ENCODE peak calls at places on chromosomes 4 and X, in seven cellular contexts. J is GM23338, T is neural progenitor cell, B is H9, C is IMR-90, N is fibroblast of lung, Y is HepG2. X is an unnamed sample.

GRCh38 chr4:76060506-76060905 is 14.0 kb upstream of the ART3 start:
- DNase-seq in C (no peak), Y (no peak), B (no peak), T (no peak), N (no peak), J (no peak), X (no peak)

GRCh38 chr4:124152130-124152529 is 560.4 kb downstream of the ANKRD50 start:
- DNase-seq in J (no peak), C (no peak), N (peak), Y (no peak), T (no peak), B (no peak), X (no peak)

GRCh38 chr4:6019316-6020263 is 1.4 kb upstream of the C4orf50 start:
- DNase-seq in B (peak), T (peak), J (peak), Y (peak), N (peak), C (peak), X (peak)

GRCh38 chr4:7557447-7557846 is 122.7 kb upstream of the PSAPL1 start:
- DNase-seq in C (peak), T (no peak), B (no peak), Y (peak), J (no peak), N (peak), X (no peak)

GRCh38 chrX:1453951-1454785 is 1.5 kb upstream of the ASMTL start:
- DNase-seq in N (peak), T (peak), J (peak), B (peak), C (peak), Y (peak), X (peak)

GRCh38 chr4:124754671-124755070 is 42.1 kb upstream of the ANKRD50 start:
- DNase-seq in T (no peak), B (no peak), Y (no peak), N (no peak), C (peak), J (no peak), X (no peak)

GRCh38 chr4:111040904-111041303 is 418.0 kb upstream of the PITX2 start:
- DNase-seq in Y (no peak), C (no peak), N (peak), B (no peak), J (no peak), T (no peak), X (no peak)

GRCh38 chr4:121685257-121685656 is 11.5 kb downstream of the ANXA5 start:
- DNase-seq in B (no peak), Y (no peak), J (no peak), C (peak), T (no peak), N (no peak), X (no peak)

GRCh38 chrX:46628406-46629371 is 55.1 kb downstream of the CHST7 start:
- DNase-seq in N (peak), Y (no peak), C (peak), B (no peak), J (no peak), T (no peak), X (peak)

GRCh38 chr4:173410106-173410505 is 11.2 kb upstream of the SCRG1 start:
- DNase-seq in Y (no peak), T (no peak), C (no peak), N (no peak), J (no peak), B (no peak), X (no peak)

GRCh38 chr4:52983563-52984303 is 121.6 kb downstream of the RASL11B start:
- DNase-seq in J (peak), N (peak), Y (peak), B (no peak), T (peak), C (peak), X (peak)

GRCh38 chrX:153639177-153640044 is 7.6 kb upstream of the DUSP9 start:
- DNase-seq in B (peak), J (no peak), C (no peak), N (no peak), T (no peak), Y (no peak), X (no peak)

GRCh38 chrX:69158166-69159040 is 6.8 kb downstream of the PJA1 start:
- DNase-seq in N (peak), C (peak), Y (peak), J (peak), B (peak), T (peak), X (peak)

GRCh38 chr4:83124079-83124780 is 9.7 kb upstream of the PLAC8 start:
- DNase-seq in T (no peak), B (no peak), N (no peak), C (peak), J (no peak), Y (no peak), X (no peak)

GRCh38 chrX:93322110-93322509 is 351.3 kb downstream of the NAP1L3 start:
- DNase-seq in B (no peak), N (no peak), T (no peak), J (no peak), C (no peak), Y (no peak), X (no peak)

GRCh38 chr4:1092026-1092982 is 21.1 kb downstream of the RNF212 start:
- DNase-seq in Y (no peak), C (no peak), T (no peak), N (no peak), J (peak), B (peak), X (peak)

GRCh38 chr4:164441131-164441530 is 312.8 kb upstream of the SMIM31 start:
- DNase-seq in J (no peak), N (no peak), Y (no peak), T (peak), B (no peak), C (no peak), X (no peak)

GRCh38 chr4:113604955-113605354 is 156.6 kb downstream of the CAMK2D start:
- DNase-seq in N (no peak), T (no peak), J (no peak), C (peak), B (no peak), Y (no peak), X (no peak)

GRCh38 chr4:71732706-71733105 is 51.2 kb downstream of the GC start:
- DNase-seq in Y (peak), N (peak), J (peak), C (peak), T (peak), B (no peak), X (peak)

GRCh38 chr4:169861592-169861991 is 103.8 kb upstream of the HPF1 start:
- DNase-seq in B (no peak), C (no peak), N (no peak), Y (no peak), T (no peak), J (no peak), X (no peak)

GRCh38 chr4:32349026-32349425 is 1628.9 kb downstream of the PCDH7 start:
- DNase-seq in J (no peak), N (no peak), C (no peak), Y (no peak), B (no peak), T (peak), X (no peak)

DNA sequence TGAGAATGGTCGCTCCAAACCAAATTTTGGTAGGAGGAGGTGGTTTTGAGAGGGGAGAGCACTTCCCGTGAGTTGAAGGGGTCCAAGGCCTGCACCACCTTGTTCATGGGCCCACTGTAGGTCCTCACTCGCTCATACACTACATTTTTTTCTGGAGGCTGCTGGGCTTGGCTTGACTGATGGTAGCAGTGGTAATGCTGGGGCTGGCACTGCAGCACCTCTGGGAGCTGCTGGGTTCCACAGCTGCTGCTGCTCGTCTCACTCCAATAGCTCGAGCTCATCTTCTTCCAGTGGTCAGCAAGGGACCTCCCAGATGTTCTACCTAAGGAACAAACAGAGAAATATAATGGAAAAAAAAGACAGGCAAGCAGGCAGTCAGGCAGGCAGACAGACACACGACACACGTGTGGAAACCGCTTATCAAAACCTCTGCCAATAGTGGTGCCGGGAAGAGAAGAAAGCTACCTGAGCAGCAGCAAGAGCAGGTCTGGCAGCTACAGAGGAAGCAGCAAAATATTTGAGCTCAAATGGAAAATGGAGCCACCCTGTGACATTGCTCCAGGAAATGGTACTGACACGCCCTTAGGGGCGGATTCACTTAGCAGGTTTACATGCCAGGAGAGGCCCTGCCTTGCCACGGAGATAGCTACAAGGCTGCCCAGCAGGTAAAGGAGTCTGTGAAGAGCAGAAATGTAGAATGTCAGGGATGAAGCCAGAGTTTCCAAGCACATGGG is at the start of gene POF1B:
- DNase-seq in Y (no peak), J (peak), C (no peak), B (peak), T (no peak), N (no peak), X (no peak)
- H2AFZ ChIP-seq in Y (no peak), J (no peak), C (no peak), B (no peak), T (no peak), N (no peak), X (no peak)

GRCh38 chr4:59517007-59517406 is 1683.1 kb upstream of the ADGRL3 start:
- DNase-seq in T (no peak), C (no peak), N (no peak), Y (no peak), B (no peak), J (no peak), X (no peak)
- H2AFZ ChIP-seq in T (no peak), C (no peak), N (no peak), Y (no peak), B (no peak), J (no peak), X (no peak)

DNA sequence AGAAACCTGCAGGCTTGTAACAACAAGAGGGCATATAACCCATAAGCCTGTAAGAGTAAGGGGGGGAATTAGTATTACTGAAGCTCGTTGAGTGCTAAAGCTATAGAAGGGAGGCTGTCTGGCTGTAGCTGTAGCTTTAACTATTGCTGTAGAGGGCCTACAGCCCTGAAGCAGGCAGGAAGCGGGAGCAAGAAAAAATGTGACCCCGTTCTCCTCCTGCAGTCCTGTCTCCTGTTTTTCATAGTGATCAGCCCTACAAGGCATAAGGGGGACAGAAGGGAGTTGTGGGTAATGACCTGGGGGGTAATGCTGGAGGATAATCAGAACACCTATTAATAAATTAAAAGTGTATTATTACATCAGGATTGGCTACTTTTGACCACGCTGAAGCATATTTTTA is 206.9 kb upstream of the MAB21L2 start:
- DNase-seq in Y (no peak), C (no peak), T (no peak), B (no peak), J (peak), N (no peak), X (no peak)
- H2AFZ ChIP-seq in Y (no peak), C (no peak), T (no peak), B (no peak), J (no peak), N (no peak), X (no peak)

GRCh38 chr4:184330008-184330400 is 112.3 kb upstream of the ENPP6 start:
- DNase-seq in N (peak), B (no peak), C (peak), Y (no peak), J (no peak), T (no peak), X (no peak)
- H2AFZ ChIP-seq in N (no peak), B (no peak), C (peak), Y (no peak), J (peak), T (no peak), X (peak)

GRCh38 chr4:168678751-168679366 is 182.0 kb downstream of the PALLD start:
- DNase-seq in C (no peak), T (no peak), N (no peak), J (no peak), Y (no peak), B (no peak), X (no peak)

GRCh38 chr4:168679397-168680176 is 182.7 kb downstream of the PALLD start:
- DNase-seq in J (no peak), B (no peak), N (no peak), T (no peak), Y (peak), C (peak), X (no peak)

GRCh38 chr4:168674869-168675268 is 178.0 kb downstream of the PALLD start:
- DNase-seq in J (no peak), N (no peak), C (peak), B (no peak), T (no peak), Y (no peak), X (no peak)

GRCh38 chr4:168677879-168678278 is 181.0 kb downstream of the PALLD start:
- DNase-seq in C (no peak), J (no peak), B (no peak), T (no peak), Y (peak), N (no peak), X (no peak)

GRCh38 chr4:168677063-168677462 is 180.2 kb downstream of the PALLD start:
- DNase-seq in T (no peak), C (no peak), Y (no peak), J (no peak), N (no peak), B (no peak), X (no peak)
- H2AFZ ChIP-seq in T (no peak), C (no peak), Y (no peak), J (no peak), N (no peak), B (no peak), X (no peak)

DNA sequence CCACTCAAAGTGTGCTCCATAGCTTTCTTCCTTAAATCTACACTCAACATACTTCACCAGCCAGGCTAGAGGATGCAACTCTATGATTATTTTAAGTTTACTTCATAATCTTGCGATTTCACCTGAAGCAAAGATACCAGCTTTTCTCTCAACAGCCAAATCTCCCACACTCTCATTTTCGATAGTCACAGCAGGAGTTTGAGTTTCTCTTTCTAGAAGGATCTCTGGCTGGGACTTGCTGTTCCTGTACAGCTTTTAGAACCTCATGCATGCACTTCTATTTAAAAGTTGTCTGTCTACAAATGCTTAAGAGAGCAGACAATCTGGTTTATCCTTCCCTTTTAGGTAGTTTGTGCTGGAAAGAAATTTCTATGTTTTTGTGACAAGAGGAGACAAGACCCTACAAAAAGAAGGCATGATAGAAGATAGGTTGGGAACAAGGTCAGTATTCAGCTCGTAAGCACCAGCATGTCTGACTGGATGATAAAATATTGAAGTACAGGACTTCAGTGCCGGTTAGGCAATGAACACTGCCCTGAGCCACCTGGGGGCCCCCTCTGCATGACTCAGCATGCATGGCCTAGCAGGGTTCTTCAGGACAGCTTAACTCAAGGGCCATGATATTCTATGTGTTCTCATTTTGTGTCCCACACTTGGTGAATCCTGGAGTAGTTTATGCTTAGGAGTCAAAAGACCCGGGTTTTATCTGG is 65.6 kb downstream of the ATXN3L start:
- DNase-seq in N (peak), T (peak), J (no peak), Y (peak), C (peak), B (no peak), X (peak)
- H2AFZ ChIP-seq in N (no peak), T (peak), J (no peak), Y (no peak), C (no peak), B (no peak), X (peak)

X was measured in OCI-LY7.